ENCODE peak calls at places on chromosomes 5 and 9, in eight cellular contexts. K is NCI-H1694 treated with DMSO at 0.1 percent for 48 hours; C is SK-MEL-5; L is neuronal stem cell; E is CD4-positive, alpha-beta T cell; D is H4; R is activated effector memory CD4-positive, alpha-beta T cell treated with anti-CD3 and anti-CD28 coated beads, Interleukin-2, amount 50 U/mL, for 16 hours; I is ELR. J is an unnamed sample.

GRCh38 chr5:139660916-139661814 is 13.0 kb downstream of the CXXC5 start:
- DNase-seq in L (no peak), C (no peak), I (peak), K (no peak), R (no peak), D (peak), E (no peak), J (peak)

GRCh38 chr5:4647056-4647455 is 493.1 kb upstream of the ADAMTS16 start:
- DNase-seq in L (no peak), K (no peak), D (no peak), I (no peak), R (no peak), E (no peak), C (no peak), J (no peak)

GRCh38 chr9:87880116-87880515 is 2.6 kb upstream of the SPATA31E1 start:
- DNase-seq in R (no peak), E (no peak), C (no peak), L (no peak), K (no peak), D (no peak), I (no peak), J (no peak)

GRCh38 chr9:35962126-35962906 is 4.4 kb upstream of the OR2S2 start:
- DNase-seq in I (peak), L (no peak), C (no peak), E (no peak), K (no peak), R (no peak), D (peak), J (peak)

GRCh38 chr9:126979461-126979860 is 64.9 kb downstream of the RALGPS1 start:
- DNase-seq in R (no peak), E (no peak), C (no peak), L (no peak), D (no peak), K (no peak), I (no peak), J (no peak)

GRCh38 chr9:19699757-19700156 is 89.1 kb downstream of the SLC24A2 start:
- DNase-seq in K (no peak), C (no peak), I (no peak), L (no peak), E (no peak), D (no peak), R (no peak), J (no peak)

GRCh38 chr5:111248571-111248970 is 24.4 kb downstream of the CAMK4 start:
- DNase-seq in R (no peak), L (no peak), K (no peak), I (no peak), C (no peak), D (no peak), E (no peak), J (no peak)

GRCh38 chr9:21294325-21294724 is 10.8 kb downstream of the IFNA5 start:
- DNase-seq in L (no peak), E (no peak), C (no peak), K (no peak), I (peak), D (no peak), R (no peak), J (no peak)

GRCh38 chr9:131618071-131618479 is 72.8 kb downstream of the PRRT1B start:
- DNase-seq in E (no peak), C (peak), R (no peak), K (peak), I (no peak), L (no peak), D (no peak), J (no peak)

GRCh38 chr5:181200816-181201215 is 4.2 kb downstream of the TRIM7 start:
- DNase-seq in C (no peak), L (no peak), D (no peak), E (no peak), I (no peak), R (no peak), K (no peak), J (no peak)

GRCh38 chr9:133238272-133238850 is 29.3 kb upstream of the OBP2B start:
- DNase-seq in C (peak), D (no peak), I (peak), R (peak), L (peak), E (no peak), K (no peak), J (peak)

GRCh38 chr9:98334796-98335195 is 79.3 kb upstream of the TBC1D2 start:
- DNase-seq in R (no peak), K (no peak), L (no peak), C (peak), I (no peak), D (no peak), E (no peak), J (no peak)

J was measured in sigmoid colon.